ENCODE peak calls at places on chromosomes 12 and 14, in four cellular contexts. C is kidney epithelial cell; X is endothelial cell of umbilical vein; I is CD8-positive, alpha-beta T cell. F is an unnamed sample.
A peak's percentile ranks its signal among the peaks of the same experiment; 100 is the strongest.

GRCh38 chr14:75049731-75050201 is 1.5 kb downstream of the MLH3 start:
- DNase-seq in C (no peak), I (no peak), X (no peak), F (no peak)

GRCh38 chr12:106418970-106419369 is 61.4 kb downstream of the POLR3B start:
- DNase-seq in X (peak; percentile 59), C (no peak), I (no peak), F (no peak)

GRCh38 chr14:74973003-74973614 is 17.7 kb upstream of the PGF start:
- DNase-seq in C (no peak), X (peak; percentile 84), I (no peak), F (no peak)

GRCh38 chr12:102958073-102958829 is 777 bp downstream of the ASCL1 start:
- DNase-seq in C (no peak), I (no peak), X (peak; percentile 35), F (no peak)

GRCh38 chr14:60349663-60350365 is 100.8 kb downstream of the PPM1A start:
- DNase-seq in X (peak; percentile 51), C (peak; percentile 16), I (peak; percentile 19), F (no peak)

GRCh38 chr12:54489857-54490256 is 7.7 kb upstream of the NCKAP1L start:
- DNase-seq in C (no peak), I (no peak), X (no peak), F (no peak)

GRCh38 chr12:124148481-124148880 is 146.4 kb upstream of the RFLNA start:
- DNase-seq in C (no peak), I (no peak), X (no peak), F (no peak)

GRCh38 chr12:111435661-111436201 is 30.0 kb downstream of the SH2B3 start:
- DNase-seq in C (no peak), I (peak; percentile 42), X (no peak), F (no peak)

GRCh38 chr12:104079024-104079423 is 14.7 kb downstream of the HCFC2 start:
- DNase-seq in I (no peak), X (no peak), C (no peak), F (no peak)

GRCh38 chr12:77734489-77734888 is 96.2 kb upstream of the NAV3 start:
- DNase-seq in I (no peak), X (no peak), C (no peak), F (no peak)

GRCh38 chr12:94806617-94807016 is 156.3 kb upstream of the TMCC3 start:
- DNase-seq in C (no peak), X (no peak), I (no peak), F (no peak)

GRCh38 chr12:10716704-10717315 is 6.3 kb downstream of the YBX3 start:
- DNase-seq in C (peak; percentile 82), I (no peak), X (peak; percentile 95), F (peak; percentile 85)

GRCh38 chr14:98748966-98749365 is 523.0 kb downstream of the BCL11B start:
- DNase-seq in X (no peak), C (no peak), I (no peak), F (no peak)

GRCh38 chr12:71594214-71594948 is 69.3 kb downstream of the ZFC3H1 start:
- DNase-seq in X (no peak), C (no peak), I (no peak), F (no peak)

GRCh38 chr12:47753021-47754001 is 5.4 kb downstream of the RAPGEF3 start:
- DNase-seq in C (no peak), X (peak; percentile 73), I (no peak), F (no peak)

GRCh38 chr14:104132981-104133380 is 5.4 kb upstream of the KIF26A start:
- DNase-seq in I (no peak), C (no peak), X (no peak), F (no peak)

GRCh38 chr12:17680220-17680619 is 409.8 kb downstream of the RERGL start:
- DNase-seq in C (no peak), I (no peak), X (no peak), F (no peak)

GRCh38 chr12:115947696-115948062 is 329.8 kb downstream of the MED13L start:
- DNase-seq in C (no peak), I (no peak), X (no peak), F (no peak)

GRCh38 chr12:115944851-115945496 is 332.5 kb downstream of the MED13L start:
- DNase-seq in C (no peak), I (no peak), X (no peak), F (no peak)

GRCh38 chr12:115949675-115950074 is 327.8 kb downstream of the MED13L start:
- DNase-seq in C (no peak), I (no peak), X (no peak), F (no peak)

GRCh38 chr12:115946092-115946491 is 331.4 kb downstream of the MED13L start:
- DNase-seq in C (no peak), I (no peak), X (no peak), F (no peak)

DNA sequence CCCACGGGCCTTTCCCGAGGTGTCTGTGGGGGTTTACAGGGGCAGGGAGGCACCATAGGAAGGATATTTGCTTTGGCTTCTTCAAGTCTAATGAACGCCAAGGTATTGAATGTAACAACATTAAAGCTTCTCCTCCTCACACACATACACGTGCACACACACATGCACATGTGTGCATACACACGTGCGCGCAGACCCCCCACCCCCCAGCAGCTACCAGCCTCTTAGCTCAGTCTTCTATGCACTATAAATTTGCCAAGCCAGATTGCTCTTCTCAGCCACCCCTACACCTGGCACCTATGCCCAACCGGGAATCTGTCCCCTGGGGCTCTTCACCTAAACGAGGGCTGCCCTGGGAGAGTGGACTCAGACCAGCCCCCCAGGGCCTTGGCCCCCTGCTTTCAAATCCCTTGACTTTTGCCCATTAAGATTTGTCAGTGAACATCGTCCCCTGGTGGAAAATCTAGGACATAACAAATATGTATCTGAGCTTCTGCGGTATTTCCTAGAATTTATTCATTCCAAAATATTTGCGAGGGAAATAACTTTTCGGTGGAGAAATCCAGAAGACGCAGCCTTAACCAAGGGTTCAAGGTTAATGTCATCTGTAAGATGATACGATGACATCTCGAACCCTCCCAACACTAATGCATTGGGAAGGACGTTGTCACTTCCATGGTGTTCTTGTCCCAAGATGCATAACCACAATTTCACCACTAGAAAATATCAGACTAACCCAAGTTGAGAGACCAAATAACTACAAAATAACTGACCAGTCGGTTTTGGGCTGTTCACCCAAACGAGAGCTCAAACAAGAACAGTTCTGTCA is 330.4 kb downstream of the MED13L start:
- DNase-seq in X (no peak), I (no peak), C (no peak), F (no peak)
- TF ChIP-seq CTCF in X (peak; percentile 39), I (no peak), C (peak; percentile 35), F (peak; percentile 63)

DNA sequence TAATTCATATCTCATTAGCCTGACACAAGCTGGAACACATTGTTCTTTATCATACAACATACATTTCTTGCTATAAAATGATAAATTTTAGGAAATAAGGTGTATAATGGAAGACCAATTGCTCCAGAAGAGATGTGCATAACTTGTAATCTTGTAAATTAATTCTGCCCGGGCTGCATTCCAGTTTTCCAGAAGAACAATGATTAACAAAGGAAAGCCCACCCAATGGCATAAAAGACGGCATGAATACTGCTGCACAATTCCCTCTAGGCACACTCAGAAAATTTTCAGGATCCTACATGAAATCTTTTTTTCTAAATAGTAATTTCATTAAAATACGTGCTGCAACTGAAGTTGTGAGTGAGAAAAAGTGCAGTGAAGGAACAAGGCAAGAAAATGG is 137.4 kb upstream of the KRR1 start:
- DNase-seq in I (no peak), X (no peak), C (no peak), F (no peak)
- H3K4me3 ChIP-seq in I (no peak overlapping the region), X (no peak overlapping the region), C (no peak overlapping the region), F (no peak overlapping the region)

GRCh38 chr12:69885656-69886055 is 60.6 kb downstream of the MYRFL start:
- DNase-seq in C (no peak), X (no peak), I (no peak), F (no peak)

GRCh38 chr12:69884386-69884785 is 59.4 kb downstream of the MYRFL start:
- DNase-seq in C (peak; percentile 32), X (no peak), I (no peak), F (no peak)

GRCh38 chr12:69881771-69882170 is 56.7 kb downstream of the MYRFL start:
- DNase-seq in X (no peak), I (no peak), C (no peak), F (no peak)

GRCh38 chr12:69879007-69879960 is 54.3 kb downstream of the MYRFL start:
- DNase-seq in X (peak; percentile 76), I (peak; percentile 63), C (peak; percentile 7), F (peak; percentile 55)

GRCh38 chr12:69880566-69880965 is 55.5 kb downstream of the MYRFL start:
- DNase-seq in C (no peak), X (peak; percentile 26), I (no peak), F (no peak)
- TF ChIP-seq CTCF in C (no peak), X (no peak), I (no peak), F (peak; percentile 14)

GRCh38 chr12:26940820-26941219 is 2.5 kb downstream of the FGFR1OP2 start:
- DNase-seq in I (peak; percentile 34), X (no peak), C (no peak), F (no peak)

GRCh38 chr12:26938660-26939185 is 453 bp downstream of the FGFR1OP2 start:
- DNase-seq in X (no peak), I (no peak), C (no peak), F (no peak)

GRCh38 chr12:26939953-26940352 is 1.7 kb downstream of the FGFR1OP2 start:
- DNase-seq in C (no peak), I (no peak), X (no peak), F (no peak)

GRCh38 chr12:26939192-26939832 is 1.0 kb downstream of the FGFR1OP2 start:
- DNase-seq in X (peak; percentile 40), C (no peak), I (no peak), F (no peak)

GRCh38 chr12:26941251-26941650 is 3.0 kb downstream of the FGFR1OP2 start:
- DNase-seq in X (no peak), I (no peak), C (no peak), F (no peak)
- H3K4me3 ChIP-seq in X (no peak overlapping the region), I (peak overlapping the region; percentile 41), C (no peak overlapping the region), F (no peak overlapping the region)

GRCh38 chr12:122106891-122107660 is 28.5 kb downstream of the MLXIP start:
- DNase-seq in C (no peak), I (no peak), X (no peak), F (no peak)
- TF ChIP-seq CTCF in C (no peak), I (no peak), X (no peak), F (no peak)

DNA sequence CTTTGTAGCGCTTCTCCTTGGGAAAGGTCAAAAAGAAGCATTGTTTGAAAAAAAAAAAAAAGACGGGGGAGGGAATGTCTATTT is at the start of gene LMO3:
- DNase-seq in X (no peak), C (no peak), I (no peak), F (no peak)
- H3K4me3 ChIP-seq in X (peak within 1 kb of the TSS; percentile 27), C (peak within 1 kb of the TSS; percentile 22), I (no peak within 1 kb of the TSS), F (peak within 1 kb of the TSS; percentile 16)

GRCh38 chr12:1662761-1663439 is 28.0 kb upstream of the ADIPOR2 start:
- DNase-seq in C (peak; percentile 12), I (peak; percentile 20), X (no peak), F (no peak)
- TF ChIP-seq CTCF in C (peak; percentile 59), I (no peak), X (no peak), F (peak; percentile 51)

GRCh38 chr12:6334940-6335450 is 6.9 kb downstream of the TNFRSF1A start:
- DNase-seq in I (no peak), X (no peak), C (no peak), F (no peak)
- H3K4me3 ChIP-seq in I (peak overlapping the region; percentile 77), X (no peak overlapping the region), C (no peak overlapping the region), F (peak overlapping the region; percentile 33)

DNA sequence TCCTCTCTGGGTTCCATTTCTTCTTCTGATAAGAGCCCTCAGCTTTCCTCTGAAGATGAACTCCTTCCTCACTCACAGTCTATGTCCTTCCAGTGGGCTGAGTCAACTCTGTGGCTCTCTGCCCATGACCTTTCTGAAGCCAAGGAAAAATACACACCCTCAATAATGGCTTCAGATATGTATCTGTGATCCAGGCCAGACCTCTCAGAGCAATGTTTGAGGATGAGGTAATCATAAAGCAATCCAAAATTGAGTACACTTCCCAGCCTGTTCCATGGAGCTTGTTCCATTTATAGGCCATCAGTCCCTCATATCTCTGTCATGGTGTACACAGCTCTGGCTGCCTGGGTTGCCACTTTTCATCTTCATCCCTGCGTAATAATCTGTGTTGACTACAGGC is 378.0 kb upstream of the TMEM132C start:
- DNase-seq in C (no peak), X (no peak), I (no peak), F (no peak)
- TF ChIP-seq CTCF in C (no peak), X (no peak), I (no peak), F (no peak)

F was measured in HFF-Myc.